ENCODE peak calls at places on chromosomes 5 and 9, in five cellular contexts. One of them, this sample, is unnamed.

GRCh38 chr9:84966876-84967830 is 297.6 kb downstream of the NTRK2 start:
- DNase-seq in GM23338: peak; percentile 89
- DNase-seq in GM23248: peak; percentile 52
- DNase-seq in HCT116: no peak
- DNase-seq in PC-3: no peak
- DNase-seq in this sample: no peak

GRCh38 chr5:41755705-41756104 is 114.5 kb downstream of the OXCT1 start:
- DNase-seq in GM23338: no peak
- DNase-seq in GM23248: no peak
- DNase-seq in HCT116: no peak
- DNase-seq in PC-3: no peak
- DNase-seq in this sample: no peak

GRCh38 chr5:59274130-59274529 is 619.4 kb downstream of the PDE4D start:
- DNase-seq in GM23338: no peak
- DNase-seq in GM23248: no peak
- DNase-seq in HCT116: no peak
- DNase-seq in PC-3: no peak
- DNase-seq in this sample: no peak

GRCh38 chr5:168312606-168313297 is 21.3 kb downstream of the WWC1 start:
- DNase-seq in GM23338: no peak
- DNase-seq in GM23248: no peak
- DNase-seq in HCT116: no peak
- DNase-seq in PC-3: peak; percentile 38
- DNase-seq in this sample: no peak

GRCh38 chr5:63860379-63860778 is 101.9 kb downstream of the HTR1A start:
- DNase-seq in GM23338: peak; percentile 11
- DNase-seq in GM23248: peak; percentile 2
- DNase-seq in HCT116: no peak
- DNase-seq in PC-3: no peak
- DNase-seq in this sample: no peak

GRCh38 chr9:119453490-119453911 is 84.3 kb upstream of the BRINP1 start:
- DNase-seq in GM23338: no peak
- DNase-seq in GM23248: peak; percentile 68
- DNase-seq in HCT116: no peak
- DNase-seq in PC-3: no peak
- DNase-seq in this sample: no peak

GRCh38 chr5:180683523-180683922 is 34.1 kb upstream of the FLT4 start:
- DNase-seq in GM23338: no peak
- DNase-seq in GM23248: no peak
- DNase-seq in HCT116: no peak
- DNase-seq in PC-3: no peak
- DNase-seq in this sample: no peak

GRCh38 chr9:121269030-121269887 is 1.3 kb downstream of the GSN start:
- DNase-seq in GM23338: peak; percentile 35
- DNase-seq in GM23248: peak; percentile 61
- DNase-seq in HCT116: no peak
- DNase-seq in PC-3: peak; percentile 28
- DNase-seq in this sample: peak; percentile 47

GRCh38 chr5:91690921-91691320 is 307.8 kb upstream of the ARRDC3 start:
- DNase-seq in GM23338: no peak
- DNase-seq in GM23248: no peak
- DNase-seq in HCT116: no peak
- DNase-seq in PC-3: no peak
- DNase-seq in this sample: no peak

GRCh38 chr9:114141553-114142548 is 13.5 kb upstream of the COL27A1 start:
- DNase-seq in GM23338: no peak
- DNase-seq in GM23248: peak; percentile 38
- DNase-seq in HCT116: no peak
- DNase-seq in PC-3: peak; percentile 19
- DNase-seq in this sample: peak; percentile 60

GRCh38 chr5:373710-374602 is 52.4 kb downstream of the AHRR start:
- DNase-seq in GM23338: peak; percentile 52
- DNase-seq in GM23248: peak; percentile 93
- DNase-seq in HCT116: no peak
- DNase-seq in PC-3: peak; percentile 37
- DNase-seq in this sample: peak; percentile 95

GRCh38 chr5:170769236-170769635 is 14.3 kb upstream of the GABRP start:
- DNase-seq in GM23338: no peak
- DNase-seq in GM23248: no peak
- DNase-seq in HCT116: no peak
- DNase-seq in PC-3: no peak
- DNase-seq in this sample: no peak

GRCh38 chr9:20319241-20319640 is 303.1 kb downstream of the MLLT3 start:
- DNase-seq in GM23338: no peak
- DNase-seq in GM23248: no peak
- DNase-seq in HCT116: no peak
- DNase-seq in PC-3: no peak
- DNase-seq in this sample: no peak

GRCh38 chr9:111598730-111599091 is 736 bp downstream of the PTGR1 start:
- DNase-seq in GM23338: no peak
- DNase-seq in GM23248: peak; percentile 84
- DNase-seq in HCT116: no peak
- DNase-seq in PC-3: peak; percentile 31
- DNase-seq in this sample: peak; percentile 51

GRCh38 chr9:111399772-111400563 is 69.9 kb upstream of the OR2K2 start:
- DNase-seq in GM23338: peak; percentile 81
- DNase-seq in GM23248: peak; percentile 26
- DNase-seq in HCT116: peak; percentile 33
- DNase-seq in PC-3: peak; percentile 69
- DNase-seq in this sample: peak; percentile 30

DNA sequence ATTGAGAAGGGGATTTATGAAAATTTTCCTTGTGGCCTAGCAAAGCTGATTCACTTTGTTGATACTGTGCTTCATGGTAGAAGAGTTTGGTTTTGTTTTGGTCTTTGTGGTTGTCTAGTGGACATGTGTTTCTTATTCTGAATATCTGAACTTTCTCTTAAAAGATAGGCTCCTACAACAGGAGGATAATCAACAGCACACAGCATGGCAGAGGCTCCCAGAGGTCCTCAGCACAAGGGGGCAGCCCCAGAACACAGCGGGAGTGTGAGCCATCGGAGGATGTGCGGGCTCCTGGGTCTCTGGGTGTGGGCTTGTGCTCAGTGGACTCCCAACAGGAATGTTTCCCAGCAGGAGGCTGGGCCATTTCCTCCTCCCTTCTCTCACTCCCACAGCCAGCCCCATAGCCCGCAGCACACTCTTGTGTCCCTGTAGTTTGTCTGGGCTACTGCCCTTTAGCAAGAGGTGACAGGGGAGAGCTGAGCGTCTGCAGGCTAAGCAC is 164.3 kb upstream of the OTULINL start:
- DNase-seq in GM23338: peak; percentile 41
- DNase-seq in GM23248: peak; percentile 63
- DNase-seq in HCT116: no peak
- DNase-seq in PC-3: no peak
- DNase-seq in this sample: no peak
- H3K4me1 ChIP-seq in GM23338: peaks cover 29% of the 10 kb centered on the region
- H3K4me1 ChIP-seq in GM23248: peaks cover 34% of the 10 kb centered on the region
- H3K4me1 ChIP-seq in HCT116: peaks cover 6% of the 10 kb centered on the region
- H3K4me1 ChIP-seq in PC-3: no peaks in the 10 kb centered on the region
- H3K4me1 ChIP-seq in this sample: peaks cover 27% of the 10 kb centered on the region

GRCh38 chr9:126694206-126695081 is 80.7 kb downstream of the LMX1B start:
- DNase-seq in GM23338: no peak
- DNase-seq in GM23248: no peak
- DNase-seq in HCT116: no peak
- DNase-seq in PC-3: no peak
- DNase-seq in this sample: no peak

GRCh38 chr9:126692759-126693427 is 79.2 kb downstream of the LMX1B start:
- DNase-seq in GM23338: no peak
- DNase-seq in GM23248: no peak
- DNase-seq in HCT116: no peak
- DNase-seq in PC-3: no peak
- DNase-seq in this sample: no peak

GRCh38 chr9:126692041-126692758 is 78.5 kb downstream of the LMX1B start:
- DNase-seq in GM23338: no peak
- DNase-seq in GM23248: no peak
- DNase-seq in HCT116: no peak
- DNase-seq in PC-3: no peak
- DNase-seq in this sample: no peak

GRCh38 chr9:126695186-126696090 is 81.7 kb downstream of the LMX1B start:
- DNase-seq in GM23338: no peak
- DNase-seq in GM23248: no peak
- DNase-seq in HCT116: no peak
- DNase-seq in PC-3: no peak
- DNase-seq in this sample: no peak

DNA sequence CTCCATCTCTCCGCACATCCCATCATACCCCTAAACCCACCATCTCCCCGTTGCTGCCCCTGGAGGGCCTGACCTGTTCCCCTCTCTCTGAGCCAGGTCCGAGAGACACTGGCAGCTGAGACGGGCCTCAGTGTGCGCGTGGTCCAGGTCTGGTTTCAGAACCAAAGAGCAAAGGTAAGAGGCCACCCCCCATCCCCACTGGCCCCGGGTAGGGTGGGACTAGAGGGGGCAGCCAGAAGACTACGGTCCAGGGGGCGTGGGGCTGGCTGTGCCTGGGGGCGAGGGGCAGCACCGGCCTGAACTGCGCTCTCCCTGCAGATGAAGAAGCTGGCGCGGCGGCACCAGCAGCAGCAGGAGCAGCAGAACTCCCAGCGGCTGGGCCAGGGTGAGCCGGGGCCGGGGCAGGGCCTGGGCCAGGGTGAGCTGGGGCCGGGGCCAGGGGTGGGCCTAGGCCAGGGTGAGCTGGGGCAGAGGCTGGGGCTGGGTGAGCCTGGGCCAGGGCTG is 79.8 kb downstream of the LMX1B start:
- DNase-seq in GM23338: no peak
- DNase-seq in GM23248: no peak
- DNase-seq in HCT116: no peak
- DNase-seq in PC-3: no peak
- DNase-seq in this sample: no peak
- H3K9me2 ChIP-seq in GM23338: no peaks in the 10 kb centered on the region
- H3K9me2 ChIP-seq in GM23248: no peaks in the 10 kb centered on the region
- H3K9me2 ChIP-seq in HCT116: no peaks in the 10 kb centered on the region
- H3K9me2 ChIP-seq in PC-3: no peaks in the 10 kb centered on the region
- H3K9me2 ChIP-seq in this sample: no peaks in the 10 kb centered on the region

GRCh38 chr9:37645903-37646506 is 4.7 kb upstream of the FRMPD1 start:
- DNase-seq in GM23338: no peak
- DNase-seq in GM23248: no peak
- DNase-seq in HCT116: no peak
- DNase-seq in PC-3: no peak
- DNase-seq in this sample: no peak

GRCh38 chr9:37650873-37651768 is at the start of gene FRMPD1:
- DNase-seq in GM23338: peak; percentile 88
- DNase-seq in GM23248: peak; percentile 76
- DNase-seq in HCT116: no peak
- DNase-seq in PC-3: peak; percentile 58
- DNase-seq in this sample: peak; percentile 90

GRCh38 chr9:37653385-37653784 is 2.6 kb downstream of the FRMPD1 start:
- DNase-seq in GM23338: no peak
- DNase-seq in GM23248: no peak
- DNase-seq in HCT116: no peak
- DNase-seq in PC-3: no peak
- DNase-seq in this sample: no peak

GRCh38 chr9:37650299-37650872 is 368 bp upstream of the FRMPD1 start:
- DNase-seq in GM23338: peak; percentile 26
- DNase-seq in GM23248: no peak
- DNase-seq in HCT116: no peak
- DNase-seq in PC-3: no peak
- DNase-seq in this sample: no peak
- TF ChIP-seq EZH2 in GM23338: no peak
- TF ChIP-seq EZH2 in GM23248: no peak
- TF ChIP-seq EZH2 in HCT116: no peak
- TF ChIP-seq EZH2 in PC-3: no peak
- TF ChIP-seq EZH2 in this sample: no peak

GRCh38 chr5:177547736-177548135 is 6.6 kb downstream of the FAM193B start:
- DNase-seq in GM23338: no peak
- DNase-seq in GM23248: no peak
- DNase-seq in HCT116: no peak
- DNase-seq in PC-3: no peak
- DNase-seq in this sample: no peak

GRCh38 chr5:177552839-177553455 is 1.4 kb downstream of the FAM193B start:
- DNase-seq in GM23338: peak; percentile 48
- DNase-seq in GM23248: peak; percentile 74
- DNase-seq in HCT116: no peak
- DNase-seq in PC-3: peak; percentile 23
- DNase-seq in this sample: no peak

GRCh38 chr5:177546262-177546741 is 8.1 kb downstream of the FAM193B start:
- DNase-seq in GM23338: no peak
- DNase-seq in GM23248: peak; percentile 97
- DNase-seq in HCT116: no peak
- DNase-seq in PC-3: peak; percentile 99
- DNase-seq in this sample: peak; percentile 74

GRCh38 chr5:177553671-177554429 is 513 bp downstream of the FAM193B start:
- DNase-seq in GM23338: peak; percentile 42
- DNase-seq in GM23248: peak; percentile 59
- DNase-seq in HCT116: no peak
- DNase-seq in PC-3: no peak
- DNase-seq in this sample: peak; percentile 50

GRCh38 chr5:177550120-177550519 is 4.2 kb downstream of the FAM193B start:
- DNase-seq in GM23338: no peak
- DNase-seq in GM23248: no peak
- DNase-seq in HCT116: no peak
- DNase-seq in PC-3: no peak
- DNase-seq in this sample: no peak
- H3K4me1 ChIP-seq in GM23338: peaks cover 7% of the 10 kb centered on the region
- H3K4me1 ChIP-seq in GM23248: peaks cover 28% of the 10 kb centered on the region
- H3K4me1 ChIP-seq in HCT116: peaks cover 21% of the 10 kb centered on the region
- H3K4me1 ChIP-seq in PC-3: peaks cover 45% of the 10 kb centered on the region
- H3K4me1 ChIP-seq in this sample: peaks cover 33% of the 10 kb centered on the region

GRCh38 chr5:126171916-126172315 is 251.3 kb upstream of the GRAMD2B start:
- DNase-seq in GM23338: no peak
- DNase-seq in GM23248: no peak
- DNase-seq in HCT116: no peak
- DNase-seq in PC-3: no peak
- DNase-seq in this sample: no peak
- H3K9me2 ChIP-seq in GM23338: peaks cover 22% of the 10 kb centered on the region
- H3K9me2 ChIP-seq in GM23248: no peaks in the 10 kb centered on the region
- H3K9me2 ChIP-seq in HCT116: no peaks in the 10 kb centered on the region
- H3K9me2 ChIP-seq in PC-3: no peaks in the 10 kb centered on the region
- H3K9me2 ChIP-seq in this sample: no peaks in the 10 kb centered on the region